ENCODE peak calls at places on chromosomes 6 and 20, in six cellular contexts. One of them, this sample, is unnamed.

GRCh38 chr6:167245586-167245985 is 45.5 kb upstream of the UNC93A start:
- DNase-seq in HEK293T: no peak
- DNase-seq in LHCN-M2: no peak
- DNase-seq in activated CD4-positive, alpha-beta T cell treated with anti-CD3 and anti-CD28 coated beads, Interleukin-2, amount 50 U/mL, for 1 hour: no peak
- DNase-seq in activated naive CD4-positive, alpha-beta T cell: no peak
- DNase-seq in nephron progenitor cell: no peak
- DNase-seq in this sample: no peak

GRCh38 chr6:24240943-24241342 is 114.9 kb downstream of the NRSN1 start:
- DNase-seq in nephron progenitor cell: no peak
- DNase-seq in activated naive CD4-positive, alpha-beta T cell: no peak
- DNase-seq in activated CD4-positive, alpha-beta T cell treated with anti-CD3 and anti-CD28 coated beads, Interleukin-2, amount 50 U/mL, for 1 hour: no peak
- DNase-seq in HEK293T: no peak
- DNase-seq in LHCN-M2: no peak
- DNase-seq in this sample: no peak

GRCh38 chr6:156794546-156794945 is 17.4 kb downstream of the ARID1B start:
- DNase-seq in LHCN-M2: no peak
- DNase-seq in activated naive CD4-positive, alpha-beta T cell: no peak
- DNase-seq in nephron progenitor cell: no peak
- DNase-seq in activated CD4-positive, alpha-beta T cell treated with anti-CD3 and anti-CD28 coated beads, Interleukin-2, amount 50 U/mL, for 1 hour: no peak
- DNase-seq in HEK293T: no peak
- DNase-seq in this sample: no peak

GRCh38 chr20:56826971-56827645 is 198.0 kb downstream of the TFAP2C start:
- DNase-seq in LHCN-M2: no peak
- DNase-seq in activated naive CD4-positive, alpha-beta T cell: no peak
- DNase-seq in nephron progenitor cell: no peak
- DNase-seq in activated CD4-positive, alpha-beta T cell treated with anti-CD3 and anti-CD28 coated beads, Interleukin-2, amount 50 U/mL, for 1 hour: no peak
- DNase-seq in HEK293T: no peak
- DNase-seq in this sample: no peak

GRCh38 chr6:34138924-34139323 is 7.0 kb downstream of the GRM4 start:
- DNase-seq in HEK293T: no peak
- DNase-seq in activated CD4-positive, alpha-beta T cell treated with anti-CD3 and anti-CD28 coated beads, Interleukin-2, amount 50 U/mL, for 1 hour: no peak
- DNase-seq in nephron progenitor cell: no peak
- DNase-seq in LHCN-M2: no peak
- DNase-seq in activated naive CD4-positive, alpha-beta T cell: no peak
- DNase-seq in this sample: no peak

GRCh38 chr20:48880936-48881657 is 40.4 kb upstream of the ARFGEF2 start:
- DNase-seq in HEK293T: no peak
- DNase-seq in LHCN-M2: no peak
- DNase-seq in activated naive CD4-positive, alpha-beta T cell: no peak
- DNase-seq in nephron progenitor cell: no peak
- DNase-seq in activated CD4-positive, alpha-beta T cell treated with anti-CD3 and anti-CD28 coated beads, Interleukin-2, amount 50 U/mL, for 1 hour: no peak
- DNase-seq in this sample: no peak

GRCh38 chr6:156886409-156886808 is 109.2 kb downstream of the ARID1B start:
- DNase-seq in activated CD4-positive, alpha-beta T cell treated with anti-CD3 and anti-CD28 coated beads, Interleukin-2, amount 50 U/mL, for 1 hour: no peak
- DNase-seq in LHCN-M2: no peak
- DNase-seq in nephron progenitor cell: no peak
- DNase-seq in HEK293T: no peak
- DNase-seq in activated naive CD4-positive, alpha-beta T cell: no peak
- DNase-seq in this sample: no peak

GRCh38 chr20:2859330-2860121 is 13.8 kb upstream of the PTPRA start:
- DNase-seq in activated CD4-positive, alpha-beta T cell treated with anti-CD3 and anti-CD28 coated beads, Interleukin-2, amount 50 U/mL, for 1 hour: no peak
- DNase-seq in nephron progenitor cell: no peak
- DNase-seq in LHCN-M2: peak
- DNase-seq in activated naive CD4-positive, alpha-beta T cell: no peak
- DNase-seq in HEK293T: no peak
- DNase-seq in this sample: no peak

GRCh38 chr6:97726378-97726777 is 443.4 kb upstream of the MMS22L start:
- DNase-seq in activated naive CD4-positive, alpha-beta T cell: no peak
- DNase-seq in LHCN-M2: peak
- DNase-seq in activated CD4-positive, alpha-beta T cell treated with anti-CD3 and anti-CD28 coated beads, Interleukin-2, amount 50 U/mL, for 1 hour: no peak
- DNase-seq in HEK293T: peak
- DNase-seq in nephron progenitor cell: no peak
- DNase-seq in this sample: no peak

GRCh38 chr6:106825156-106825555 is 149.4 kb downstream of the CD24 start:
- DNase-seq in activated CD4-positive, alpha-beta T cell treated with anti-CD3 and anti-CD28 coated beads, Interleukin-2, amount 50 U/mL, for 1 hour: no peak
- DNase-seq in HEK293T: no peak
- DNase-seq in activated naive CD4-positive, alpha-beta T cell: no peak
- DNase-seq in LHCN-M2: peak
- DNase-seq in nephron progenitor cell: no peak
- DNase-seq in this sample: no peak

GRCh38 chr6:45419574-45420082 is 41.9 kb upstream of the SUPT3H start:
- DNase-seq in activated naive CD4-positive, alpha-beta T cell: no peak
- DNase-seq in activated CD4-positive, alpha-beta T cell treated with anti-CD3 and anti-CD28 coated beads, Interleukin-2, amount 50 U/mL, for 1 hour: peak
- DNase-seq in LHCN-M2: no peak
- DNase-seq in nephron progenitor cell: peak
- DNase-seq in HEK293T: peak
- DNase-seq in this sample: peak

GRCh38 chr6:11815231-11815630 is 36.6 kb upstream of the ADTRP start:
- DNase-seq in nephron progenitor cell: no peak
- DNase-seq in HEK293T: no peak
- DNase-seq in activated naive CD4-positive, alpha-beta T cell: no peak
- DNase-seq in activated CD4-positive, alpha-beta T cell treated with anti-CD3 and anti-CD28 coated beads, Interleukin-2, amount 50 U/mL, for 1 hour: no peak
- DNase-seq in LHCN-M2: peak
- DNase-seq in this sample: no peak

GRCh38 chr20:57657537-57658446 is 37.6 kb upstream of the ZBP1 start:
- DNase-seq in activated CD4-positive, alpha-beta T cell treated with anti-CD3 and anti-CD28 coated beads, Interleukin-2, amount 50 U/mL, for 1 hour: peak
- DNase-seq in nephron progenitor cell: no peak
- DNase-seq in activated naive CD4-positive, alpha-beta T cell: no peak
- DNase-seq in LHCN-M2: no peak
- DNase-seq in HEK293T: no peak
- DNase-seq in this sample: no peak

GRCh38 chr6:77034161-77034560 is 429.1 kb downstream of the HTR1B start:
- DNase-seq in activated CD4-positive, alpha-beta T cell treated with anti-CD3 and anti-CD28 coated beads, Interleukin-2, amount 50 U/mL, for 1 hour: no peak
- DNase-seq in HEK293T: no peak
- DNase-seq in nephron progenitor cell: no peak
- DNase-seq in activated naive CD4-positive, alpha-beta T cell: no peak
- DNase-seq in LHCN-M2: peak
- DNase-seq in this sample: no peak

GRCh38 chr6:38234934-38235678 is 404.6 kb downstream of the BTBD9 start:
- DNase-seq in nephron progenitor cell: no peak
- DNase-seq in HEK293T: no peak
- DNase-seq in activated CD4-positive, alpha-beta T cell treated with anti-CD3 and anti-CD28 coated beads, Interleukin-2, amount 50 U/mL, for 1 hour: no peak
- DNase-seq in activated naive CD4-positive, alpha-beta T cell: no peak
- DNase-seq in LHCN-M2: no peak
- DNase-seq in this sample: no peak

GRCh38 chr6:42276008-42276890 is 58.6 kb upstream of the MRPS10 start:
- DNase-seq in nephron progenitor cell: no peak
- DNase-seq in activated CD4-positive, alpha-beta T cell treated with anti-CD3 and anti-CD28 coated beads, Interleukin-2, amount 50 U/mL, for 1 hour: no peak
- DNase-seq in activated naive CD4-positive, alpha-beta T cell: no peak
- DNase-seq in LHCN-M2: no peak
- DNase-seq in HEK293T: no peak
- DNase-seq in this sample: no peak

GRCh38 chr6:32952817-32953739 is at the start of gene HLA-DMA:
- DNase-seq in activated CD4-positive, alpha-beta T cell treated with anti-CD3 and anti-CD28 coated beads, Interleukin-2, amount 50 U/mL, for 1 hour: peak
- DNase-seq in LHCN-M2: peak
- DNase-seq in nephron progenitor cell: peak
- DNase-seq in activated naive CD4-positive, alpha-beta T cell: peak
- DNase-seq in HEK293T: peak
- DNase-seq in this sample: peak

GRCh38 chr20:42435230-42435629 is 754.5 kb downstream of the PTPRT start:
- DNase-seq in LHCN-M2: no peak
- DNase-seq in HEK293T: no peak
- DNase-seq in activated CD4-positive, alpha-beta T cell treated with anti-CD3 and anti-CD28 coated beads, Interleukin-2, amount 50 U/mL, for 1 hour: no peak
- DNase-seq in nephron progenitor cell: no peak
- DNase-seq in activated naive CD4-positive, alpha-beta T cell: no peak
- DNase-seq in this sample: no peak

GRCh38 chr20:61728786-61729365 is 336.8 kb downstream of the TAF4 start:
- DNase-seq in LHCN-M2: no peak
- DNase-seq in nephron progenitor cell: no peak
- DNase-seq in activated CD4-positive, alpha-beta T cell treated with anti-CD3 and anti-CD28 coated beads, Interleukin-2, amount 50 U/mL, for 1 hour: no peak
- DNase-seq in HEK293T: no peak
- DNase-seq in activated naive CD4-positive, alpha-beta T cell: no peak
- DNase-seq in this sample: no peak

GRCh38 chr6:2739335-2739734 is 11.4 kb downstream of the MYLK4 start:
- DNase-seq in HEK293T: no peak
- DNase-seq in activated naive CD4-positive, alpha-beta T cell: no peak
- DNase-seq in activated CD4-positive, alpha-beta T cell treated with anti-CD3 and anti-CD28 coated beads, Interleukin-2, amount 50 U/mL, for 1 hour: no peak
- DNase-seq in LHCN-M2: peak
- DNase-seq in nephron progenitor cell: no peak
- DNase-seq in this sample: no peak